ENCODE peak calls at places on chromosomes 1 and 21, in four cellular contexts. W is K562, Z is HepG2, J is HCT116. S is an unnamed sample.

GRCh38 chr21:27578741-27579265 is 611.9 kb upstream of the ADAMTS5 start:
- DNase-seq in W (no peak), Z (no peak), J (no peak), S (no peak)

GRCh38 chr1:228304766-228305395 is 97.0 kb downstream of the OBSCN start:
- DNase-seq in W (no peak), Z (no peak), J (no peak), S (no peak)

GRCh38 chr1:107430540-107431228 is 289.8 kb downstream of the NTNG1 start:
- DNase-seq in W (peak; percentile 20), Z (peak; percentile 67), J (no peak), S (peak; percentile 4)

GRCh38 chr1:226825037-226825745 is 45.2 kb upstream of the PSEN2 start:
- DNase-seq in W (no peak), Z (no peak), J (no peak), S (no peak)

GRCh38 chr1:85936470-85936869 is 220.1 kb downstream of the COL24A1 start:
- DNase-seq in W (no peak), Z (no peak), J (no peak), S (no peak)

GRCh38 chr1:153698648-153699004 is 20.1 kb downstream of the NPR1 start:
- DNase-seq in W (no peak), Z (no peak), J (no peak), S (no peak)

GRCh38 chr1:13702425-13703127 is 2.6 kb downstream of the PRDM2 start:
- DNase-seq in W (no peak), Z (no peak), J (no peak), S (no peak)

GRCh38 chr1:85244271-85245053 is 15.0 kb downstream of the C1orf52 start:
- DNase-seq in W (no peak), Z (no peak), J (no peak), S (no peak)

GRCh38 chr1:204842892-204843291 is 27.8 kb upstream of the NFASC start:
- DNase-seq in W (no peak), Z (no peak), J (no peak), S (no peak)

GRCh38 chr1:96473791-96474452 is 247.7 kb upstream of the PTBP2 start:
- DNase-seq in W (no peak), Z (no peak), J (no peak), S (no peak)

GRCh38 chr1:225567789-225568188 is 85.1 kb downstream of the ENAH start:
- DNase-seq in W (no peak), Z (peak; percentile 6), J (no peak), S (no peak)

GRCh38 chr1:46522969-46523320 is 28.5 kb downstream of the KNCN start:
- DNase-seq in W (peak; percentile 50), Z (no peak), J (no peak), S (no peak)

GRCh38 chr1:230120289-230120948 is 53.4 kb downstream of the GALNT2 start:
- DNase-seq in W (no peak), Z (no peak), J (no peak), S (no peak)

GRCh38 chr1:18119978-18120377 is 12.4 kb downstream of the IGSF21 start:
- DNase-seq in W (no peak), Z (no peak), J (no peak), S (no peak)

GRCh38 chr1:200908158-200908868 is 13.6 kb downstream of the INAVA start:
- DNase-seq in W (no peak), Z (no peak), J (no peak), S (no peak)

GRCh38 chr1:79323240-79324025 is 316.9 kb upstream of the ADGRL4 start:
- DNase-seq in W (no peak), Z (no peak), J (peak; percentile 12), S (peak; percentile 85)

GRCh38 chr21:44431300-44431699 is 24.0 kb upstream of the LRRC3 start:
- DNase-seq in W (no peak), Z (no peak), J (no peak), S (no peak)

GRCh38 chr1:226884116-226884515 is 13.7 kb downstream of the PSEN2 start:
- DNase-seq in W (no peak), Z (no peak), J (no peak), S (no peak)

GRCh38 chr1:162384601-162385279 is 3.2 kb downstream of the C1orf226 start:
- DNase-seq in W (no peak), Z (no peak), J (no peak), S (no peak)

GRCh38 chr1:6899141-6899540 is 113.9 kb downstream of the CAMTA1 start:
- DNase-seq in W (no peak), Z (no peak), J (no peak), S (no peak)

GRCh38 chr21:18170221-18170620 is 74.4 kb upstream of the CHODL start:
- DNase-seq in W (no peak), Z (no peak), J (no peak), S (no peak)

GRCh38 chr21:18170829-18171228 is 73.8 kb upstream of the CHODL start:
- DNase-seq in W (no peak), Z (no peak), J (no peak), S (no peak)

GRCh38 chr21:18178509-18178908 is 66.1 kb upstream of the CHODL start:
- DNase-seq in W (no peak), Z (no peak), J (no peak), S (no peak)

DNA sequence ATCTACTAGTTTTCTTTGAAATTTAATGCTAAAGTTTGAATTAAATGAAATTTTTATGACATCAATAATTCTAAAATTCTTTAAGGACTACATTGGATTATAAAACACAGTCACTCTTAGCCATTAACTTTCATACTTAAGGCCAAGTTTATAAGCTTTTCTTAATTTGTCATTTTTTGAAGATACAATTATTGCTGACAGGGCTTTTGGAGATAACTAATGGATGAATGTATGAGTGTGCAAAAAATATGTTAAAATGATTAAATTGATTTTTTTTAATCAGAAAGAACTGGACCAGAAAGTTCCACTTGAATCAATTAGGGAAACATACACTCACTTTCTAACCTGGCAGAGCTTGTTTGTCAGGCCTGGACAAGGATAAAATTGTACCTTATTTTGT is 70.3 kb upstream of the CHODL start:
- DNase-seq in W (no peak), Z (no peak), J (no peak), S (no peak)
- TF ChIP-seq CTCF in W (no peak), Z (no peak), J (no peak), S (no peak)

DNA sequence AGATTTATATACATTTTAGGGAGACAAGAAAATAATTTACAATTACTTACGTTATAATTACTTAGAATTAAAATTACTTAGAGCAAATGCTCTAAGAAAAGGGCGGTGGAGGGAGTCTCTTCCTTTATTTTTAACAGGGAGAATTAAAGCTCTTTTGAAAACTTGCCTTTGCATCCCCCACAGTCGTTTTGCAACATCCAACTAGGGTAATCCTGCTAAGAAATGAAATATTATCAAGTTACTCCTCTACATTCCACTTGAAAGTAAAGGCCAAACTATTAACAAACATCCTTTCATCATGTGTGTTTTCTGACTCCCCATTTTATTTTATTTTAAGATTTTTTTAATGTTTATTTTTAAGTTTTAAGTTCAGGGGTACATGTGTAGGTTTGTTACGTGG is 1358.5 kb downstream of the NCAM2 start:
- DNase-seq in W (no peak), Z (no peak), J (no peak), S (no peak)
- TF ChIP-seq TCF7L2 in W (no peak), Z (no peak), J (no peak), S (no peak)

GRCh38 chr1:89632213-89633102 is 462 bp upstream of the LRRC8C start:
- DNase-seq in W (peak; percentile 79), Z (peak; percentile 8), J (peak; percentile 41), S (no peak)
- TF ChIP-seq CTCF in W (peak; percentile 64), Z (peak; percentile 39), J (no peak), S (peak; percentile 98)

GRCh38 chr21:18249542-18250152 is 5.0 kb downstream of the CHODL start:
- DNase-seq in W (no peak), Z (no peak), J (no peak), S (no peak)
- TF ChIP-seq TCF7L2 in W (no peak), Z (no peak), J (no peak), S (no peak)

GRCh38 chr1:32817159-32817814 is at the start of the genes S100PBP and YARS1:
- DNase-seq in W (peak; percentile 98), Z (peak; percentile 95), J (peak; percentile 95), S (peak; percentile 92)
- TF ChIP-seq CTCF in W (no peak), Z (no peak), J (no peak), S (no peak)

GRCh38 chr1:27602510-27603319 is 1.2 kb downstream of the AHDC1 start:
- DNase-seq in W (peak; percentile 81), Z (no peak), J (no peak), S (no peak)
- TF ChIP-seq TCF7L2 in W (no peak), Z (no peak), J (no peak), S (no peak)

DNA sequence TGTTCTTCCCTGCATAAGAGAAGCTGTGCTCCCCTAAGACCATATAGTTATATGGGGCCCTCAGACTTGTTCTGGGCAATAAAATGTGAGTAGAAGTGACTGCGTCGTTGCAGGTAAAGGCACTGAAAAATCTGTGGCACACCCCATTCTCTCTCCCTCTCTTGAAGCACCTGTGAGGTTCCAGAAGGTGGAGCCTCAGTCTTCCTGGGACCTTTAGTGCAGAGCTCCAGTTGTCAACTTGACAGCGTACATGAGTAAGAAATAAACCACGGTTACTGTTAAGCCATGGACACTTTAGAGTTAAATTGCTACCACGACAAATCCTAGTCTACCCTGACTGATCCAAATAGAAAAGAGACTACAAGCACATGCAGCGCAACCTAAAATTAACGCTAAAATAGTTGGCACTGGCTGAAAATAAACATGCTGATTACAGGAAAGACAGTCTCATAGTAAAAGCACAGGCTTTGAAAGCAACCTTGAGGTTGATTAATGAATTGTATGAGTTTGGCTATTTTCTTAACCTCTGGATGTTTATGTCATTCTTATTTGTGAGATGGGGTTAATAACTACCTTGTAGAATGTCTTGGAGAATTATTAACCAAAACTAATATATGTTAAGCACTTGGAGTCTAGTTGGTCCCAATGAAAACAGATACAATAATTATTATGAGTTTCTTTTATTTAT is 93.0 kb upstream of the PLPPR4 start:
- DNase-seq in W (no peak), Z (no peak), J (no peak), S (no peak)
- TF ChIP-seq CTCF in W (no peak), Z (peak; percentile 22), J (no peak), S (no peak)

DNA sequence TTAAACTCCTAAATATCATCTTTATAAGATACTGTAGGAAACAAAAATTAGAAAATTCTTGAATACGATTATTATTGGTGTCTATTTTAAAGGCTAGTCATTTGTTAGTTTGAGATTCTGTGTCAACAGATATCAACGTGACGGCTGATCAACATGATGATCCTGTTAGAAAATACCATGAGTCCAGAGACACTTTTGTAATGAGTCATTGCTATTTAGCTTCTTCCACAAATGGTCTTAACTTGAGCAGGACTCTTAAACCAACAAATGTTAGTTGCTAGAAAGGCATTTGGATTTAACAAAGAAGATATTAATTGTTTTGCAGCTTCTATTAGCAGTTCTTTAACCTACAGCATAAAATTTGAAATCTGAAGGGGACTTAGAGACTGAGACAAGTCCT is 131.2 kb downstream of the TGFB2 start:
- DNase-seq in W (no peak), Z (peak; percentile 35), J (no peak), S (peak; percentile 80)
- TF ChIP-seq TCF7L2 in W (no peak), Z (no peak), J (no peak), S (no peak)

DNA sequence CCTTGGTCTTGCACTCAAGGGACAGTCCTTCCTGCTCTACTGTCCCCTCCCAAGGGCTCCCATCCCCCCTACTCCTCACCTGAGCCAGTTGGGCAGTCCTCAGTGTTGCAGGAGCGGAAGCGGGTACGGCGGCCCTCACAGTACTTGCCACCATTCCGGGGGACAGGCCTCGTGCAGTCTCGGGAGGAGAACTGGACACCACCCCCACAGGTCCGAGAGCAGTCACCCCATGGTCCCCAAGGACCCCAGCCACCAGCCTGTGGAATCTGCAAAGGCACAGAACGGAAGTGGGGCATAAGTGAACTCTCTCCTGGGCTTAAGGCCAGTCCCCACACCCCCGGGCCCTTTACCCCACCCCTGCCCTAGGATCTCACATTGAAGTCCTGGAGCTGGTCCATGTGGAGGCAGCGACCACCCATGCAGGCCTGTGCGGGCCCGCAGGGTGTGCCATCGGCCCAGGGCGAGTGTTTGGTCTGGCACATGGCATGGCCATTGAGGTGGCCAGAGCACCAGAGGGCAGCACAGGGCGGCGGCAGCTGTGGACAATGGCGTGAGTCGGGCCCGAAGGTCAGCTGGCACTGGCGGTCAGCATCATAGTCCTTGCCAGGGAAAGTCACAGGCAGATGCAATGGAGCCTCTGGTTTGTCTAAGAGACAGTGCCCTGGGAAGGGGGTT is 5.2 kb downstream of the ADAMTS4 start:
- DNase-seq in W (no peak), Z (no peak), J (no peak), S (no peak)
- TF ChIP-seq CTCF in W (no peak), Z (peak; percentile 64), J (no peak), S (no peak)

S was measured in Panc1.